ENCODE peak calls at places on chromosomes 2 and 18, in seven cellular contexts. O is NCI-H1694 treated with DMSO at 0.1 percent for 48 hours; H is T-helper 2 cell; Y is OCI-LY7; C is B cell; J is ELR; W is activated T-helper 1 cell treated with anti-CD3 and anti-CD28 coated beads, Interleukin-12 subunit alpha, Interleukin-12 subunit beta, Interleukin-2, Interleukin-4 antibody, amounts not matched to agents 30 ng/mL and 10 ng/mL and 1 ng/mL, durations not matched to agents 14 hours and 24 hours and 36 hours. D is an unnamed sample.

GRCh38 chr2:12718662-12719399 is 2.1 kb downstream of the TRIB2 start:
- DNase-seq in Y (peak; percentile 17), W (no peak), J (peak; percentile 48), H (no peak), O (no peak), C (peak; percentile 47), D (peak; percentile 28)

GRCh38 chr2:228847684-228848083 is 423.4 kb downstream of the PID1 start:
- DNase-seq in H (no peak), J (no peak), C (no peak), O (no peak), W (no peak), Y (no peak), D (no peak)

GRCh38 chr2:110773470-110773921 is 41.1 kb downstream of the ACOXL start:
- DNase-seq in Y (no peak), H (no peak), C (no peak), J (no peak), O (no peak), W (no peak), D (no peak)

GRCh38 chr2:12605936-12606335 is 110.8 kb upstream of the TRIB2 start:
- DNase-seq in C (no peak), Y (no peak), W (no peak), O (no peak), H (no peak), J (no peak), D (no peak)

GRCh38 chr2:215796160-215796559 is 217.2 kb downstream of the MREG start:
- DNase-seq in J (peak; percentile 81), H (no peak), O (no peak), C (no peak), Y (no peak), W (no peak), D (no peak)

GRCh38 chr18:61637319-61637718 is 255.5 kb downstream of the RNF152 start:
- DNase-seq in J (no peak), W (no peak), H (no peak), O (no peak), Y (no peak), C (no peak), D (no peak)

GRCh38 chr2:128505150-128505490 is 186.5 kb upstream of the HS6ST1 start:
- DNase-seq in H (no peak), J (no peak), Y (peak; percentile 43), W (no peak), C (no peak), O (peak; percentile 57), D (no peak)

GRCh38 chr2:166516712-166517303 is 22.8 kb upstream of the SCN7A start:
- DNase-seq in H (no peak), O (peak; percentile 40), Y (peak; percentile 2), J (peak; percentile 52), C (no peak), W (no peak), D (no peak)

GRCh38 chr2:151049746-151050145 is 211.9 kb downstream of the RBM43 start:
- DNase-seq in Y (no peak), H (no peak), C (no peak), J (peak; percentile 92), W (no peak), O (no peak), D (no peak)

GRCh38 chr2:10245021-10245420 is 57.7 kb upstream of the HPCAL1 start:
- DNase-seq in Y (no peak), C (no peak), O (no peak), H (no peak), W (no peak), J (no peak), D (no peak)

GRCh38 chr18:37322497-37323035 is 243.0 kb downstream of the CELF4 start:
- DNase-seq in W (no peak), J (peak; percentile 45), H (no peak), Y (peak; percentile 28), O (peak; percentile 40), C (no peak), D (no peak)

GRCh38 chr18:21115519-21116411 is 4.2 kb upstream of the ROCK1 start:
- DNase-seq in Y (no peak), H (no peak), W (no peak), C (no peak), O (no peak), J (peak; percentile 46), D (no peak)

GRCh38 chr18:11494093-11494492 is 115.3 kb upstream of the SLC35G4 start:
- DNase-seq in W (no peak), C (no peak), J (peak; percentile 66), O (no peak), Y (no peak), H (no peak), D (no peak)

GRCh38 chr2:183740241-183740640 is 616.0 kb downstream of the NUP35 start:
- DNase-seq in C (no peak), Y (no peak), W (no peak), J (no peak), H (no peak), O (no peak), D (no peak)